ENCODE peak calls at places on chromosomes 3 and 15, in four cellular contexts. D is GM12878, S is K562, N is HepG2. R is an unnamed sample.
A peak's percentile ranks its signal among the peaks of the same experiment; 100 is the strongest.

GRCh38 chr15:68375716-68376220 is 56.2 kb downstream of the ITGA11 start:
- DNase-seq in D (no peak), S (no peak), N (no peak), R (no peak)

GRCh38 chr15:33242165-33242564 is 47.7 kb upstream of the FMN1 start:
- DNase-seq in D (no peak), S (no peak), N (peak; percentile 10), R (no peak)

GRCh38 chr15:32822739-32823138 is 104.9 kb downstream of the GREM1 start:
- DNase-seq in D (no peak), S (no peak), N (no peak), R (no peak)

GRCh38 chr15:74265046-74265639 is 29.0 kb downstream of the CCDC33 start:
- DNase-seq in D (no peak), S (peak; percentile 61), N (peak; percentile 12), R (peak; percentile 50)

GRCh38 chr15:51117270-51117669 is 22.6 kb upstream of the TNFAIP8L3 start:
- DNase-seq in D (no peak), S (no peak), N (no peak), R (no peak)

GRCh38 chr15:62390793-62391543 is 225.9 kb upstream of the C2CD4B start:
- DNase-seq in D (no peak), S (peak; percentile 54), N (peak; percentile 32), R (peak; percentile 17)

GRCh38 chr15:99618941-99619411 is 53.2 kb downstream of the MEF2A start:
- DNase-seq in D (no peak), S (peak; percentile 8), N (no peak), R (peak; percentile 17)

GRCh38 chr3:18567293-18567692 is 142.2 kb upstream of the SATB1 start:
- DNase-seq in D (no peak), S (no peak), N (no peak), R (no peak)

GRCh38 chr3:21294768-21295167 is 456.2 kb downstream of the ZNF385D start:
- DNase-seq in D (no peak), S (no peak), N (no peak), R (no peak)

GRCh38 chr3:133479401-133479800 is 79.5 kb downstream of the BFSP2 start:
- DNase-seq in D (no peak), S (no peak), N (no peak), R (no peak)

GRCh38 chr15:63264685-63265302 is 12.6 kb upstream of the APH1B start:
- DNase-seq in D (no peak), S (no peak), N (peak; percentile 64), R (no peak)

GRCh38 chr3:184284696-184285095 is 8.9 kb downstream of the ECE2 start:
- DNase-seq in D (no peak), S (peak; percentile 74), N (peak; percentile 58), R (peak; percentile 78)

GRCh38 chr3:188776447-188776846 is 395.3 kb upstream of the TPRG1 start:
- DNase-seq in D (no peak), S (no peak), N (no peak), R (no peak)

DNA sequence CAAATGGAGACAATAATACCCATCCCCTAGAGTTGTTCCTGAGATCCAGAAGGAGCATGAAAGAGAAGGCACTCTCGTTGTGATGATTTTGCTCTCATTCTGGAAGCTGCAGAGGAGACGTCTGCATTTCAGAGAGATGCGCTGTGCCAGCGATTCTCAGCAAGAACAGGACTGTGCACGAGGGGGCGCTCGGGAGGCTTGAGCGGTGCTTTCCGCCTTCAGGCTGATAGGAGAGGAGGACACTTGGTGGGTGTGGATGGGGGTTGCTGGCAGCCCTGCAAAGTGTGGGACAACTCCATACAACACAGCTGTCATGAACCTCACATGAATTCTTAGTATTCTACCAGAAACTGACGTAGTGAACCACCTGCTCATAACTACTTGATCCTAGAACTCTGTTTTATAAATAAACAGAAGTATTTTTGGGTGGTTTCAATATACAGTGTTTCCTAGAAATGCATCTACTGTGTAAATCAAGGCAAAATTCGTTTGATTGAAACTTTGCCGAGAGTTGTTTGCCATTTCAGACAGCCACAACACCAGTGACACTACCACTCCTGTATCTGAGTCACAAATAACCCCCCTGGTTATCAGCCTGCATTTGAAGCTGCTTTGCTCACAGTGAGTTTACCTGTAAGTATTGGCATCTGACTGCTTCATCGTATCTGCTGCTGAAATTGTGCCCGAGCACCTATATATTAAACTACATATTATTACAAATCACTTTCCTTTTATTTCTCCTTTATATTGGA is 39.5 kb upstream of the SPSB4 start:
- DNase-seq in D (no peak), S (peak; percentile 80), N (peak; percentile 45), R (peak; percentile 77)
- TF ChIP-seq TARDBP in D (no peak), S (no peak), N (no peak), R (no peak)

GRCh38 chr3:143327388-143327787 is 207.8 kb downstream of the CHST2 start:
- DNase-seq in D (no peak), S (no peak), N (no peak), R (no peak)
- TF ChIP-seq TARDBP in D (no peak), S (no peak), N (no peak), R (no peak)

GRCh38 chr3:150133293-150133692 is 162.6 kb upstream of the PFN2 start:
- DNase-seq in D (no peak), S (no peak), N (no peak), R (no peak)

GRCh38 chr3:150129181-150129580 is 158.5 kb upstream of the PFN2 start:
- DNase-seq in D (no peak), S (no peak), N (no peak), R (no peak)

GRCh38 chr3:150130404-150131100 is 159.9 kb upstream of the PFN2 start:
- DNase-seq in D (no peak), S (no peak), N (no peak), R (no peak)

GRCh38 chr3:150135321-150135721 is 164.6 kb upstream of the PFN2 start:
- DNase-seq in D (no peak), S (no peak), N (no peak), R (no peak)

DNA sequence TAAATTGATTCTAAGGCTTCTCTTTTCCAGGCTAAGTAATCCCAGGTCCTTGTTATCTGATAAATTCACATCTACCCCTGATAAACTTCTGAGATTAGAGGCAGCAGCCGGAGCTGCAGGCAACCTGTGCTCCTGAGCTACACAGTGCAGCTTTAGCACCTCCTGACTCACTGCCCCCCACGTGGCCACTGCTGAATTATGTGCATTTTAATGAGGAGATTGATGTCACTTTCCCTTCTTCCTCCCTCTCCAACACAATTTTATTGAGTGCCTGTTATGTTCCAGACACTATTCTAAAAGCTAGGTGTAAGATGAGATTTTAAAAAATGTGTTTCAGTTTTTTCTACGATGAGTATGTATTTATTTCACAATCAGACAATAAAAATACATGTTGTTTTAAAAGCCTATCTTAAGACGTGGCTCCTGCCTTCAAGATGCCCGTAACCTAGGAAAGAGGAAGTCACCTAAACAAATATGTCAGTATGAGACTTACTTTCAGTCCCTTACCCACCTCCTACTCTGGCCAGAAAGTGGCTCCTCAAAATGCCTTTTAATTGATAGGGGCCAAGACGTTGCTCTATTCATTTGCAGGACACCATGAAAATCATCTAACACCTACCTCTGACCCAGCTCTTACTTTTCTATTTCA is 161.5 kb upstream of the PFN2 start:
- DNase-seq in D (no peak), S (no peak), N (no peak), R (peak; percentile 39)
- TF ChIP-seq TARDBP in D (no peak), S (no peak), N (no peak), R (no peak)

GRCh38 chr3:98733055-98733777 is 29.9 kb upstream of the ST3GAL6 start:
- DNase-seq in D (no peak), S (no peak), N (peak; percentile 12), R (peak; percentile 43)

GRCh38 chr3:98731138-98731537 is 32.0 kb upstream of the ST3GAL6 start:
- DNase-seq in D (no peak), S (no peak), N (no peak), R (no peak)

GRCh38 chr3:98731720-98732238 is 31.4 kb upstream of the ST3GAL6 start:
- DNase-seq in D (no peak), S (no peak), N (peak; percentile 73), R (no peak)

GRCh38 chr3:98733778-98734281 is 29.3 kb upstream of the ST3GAL6 start:
- DNase-seq in D (peak; percentile 33), S (no peak), N (peak; percentile 71), R (no peak)

DNA sequence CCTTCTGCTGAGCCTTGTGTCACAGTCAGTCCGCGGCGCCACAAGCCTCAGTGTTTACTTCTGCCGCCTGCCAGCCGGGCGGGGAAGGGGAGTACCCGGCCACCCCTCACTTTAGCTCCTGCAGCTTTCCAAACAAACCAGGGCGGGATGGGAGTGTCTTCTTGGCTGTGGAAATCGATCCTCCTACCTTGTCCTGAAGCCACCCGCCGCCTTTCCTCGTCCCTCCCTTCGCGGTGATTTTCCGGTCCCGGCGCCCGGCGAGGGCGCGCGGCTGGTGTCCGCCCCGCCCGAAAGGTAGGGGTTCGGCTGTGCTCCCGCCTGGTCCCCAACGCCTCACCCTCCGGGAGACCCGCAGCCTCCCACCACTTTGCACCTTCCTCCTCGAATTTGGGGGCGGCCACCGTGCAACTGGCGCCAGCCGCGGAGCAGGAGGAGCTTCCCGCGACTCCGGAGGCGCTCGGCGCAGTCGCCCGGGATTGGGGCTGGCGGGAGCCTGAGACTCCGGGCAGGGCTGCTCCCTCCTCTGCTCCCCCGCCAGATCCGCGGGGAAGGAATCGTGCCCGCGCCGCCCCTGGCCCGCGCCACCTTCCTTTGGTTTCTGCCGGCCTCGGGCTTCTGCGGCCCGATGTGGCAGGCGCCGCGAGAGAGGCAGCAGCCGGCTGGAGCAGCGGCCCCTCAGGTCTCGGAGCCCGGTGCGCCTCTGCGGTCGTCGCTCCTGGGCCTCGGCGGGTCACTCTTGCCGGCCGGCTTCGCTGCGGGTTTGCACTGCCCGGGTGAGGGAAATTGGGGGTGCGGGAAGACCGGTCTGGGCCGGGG is 30.7 kb upstream of the ST3GAL6 start:
- DNase-seq in D (no peak), S (no peak), N (peak; percentile 82), R (peak; percentile 54)
- TF ChIP-seq TARDBP in D (no peak), S (no peak), N (peak; percentile 58), R (no peak)

GRCh38 chr15:55703873-55704285 is 39.1 kb downstream of the PRTG start:
- DNase-seq in D (peak; percentile 5), S (no peak), N (no peak), R (no peak)
- TF ChIP-seq TARDBP in D (no peak), S (no peak), N (no peak), R (no peak)

GRCh38 chr3:114119776-114120175 is 59.1 kb downstream of the DRD3 start:
- DNase-seq in D (no peak), S (no peak), N (no peak), R (no peak)
- TF ChIP-seq TARDBP in D (no peak), S (no peak), N (no peak), R (no peak)

GRCh38 chr15:89822951-89823701 is 8.5 kb upstream of the ANPEP start:
- DNase-seq in D (no peak), S (no peak), N (no peak), R (no peak)
- TF ChIP-seq TARDBP in D (no peak), S (no peak), N (no peak), R (no peak)

R was measured in HEK293T.